ENCODE peak calls at places on chromosome 10, in nine cellular contexts. M, E, F, T, I, Q, B, D and L are unnamed samples.
A peak's percentile ranks its signal among the peaks of the same experiment; 100 is the strongest.

GRCh38 chr10:86775056-86775858 is 18.8 kb downstream of the BMPR1A start:
- DNase-seq in Q (no peak), E (no peak), M (no peak), B (no peak), F (no peak), I (no peak), D (no peak), T (no peak), L (no peak)

GRCh38 chr10:44183667-44184632 is 200.9 kb downstream of the CXCL12 start:
- DNase-seq in B (no peak), F (no peak), Q (no peak), D (no peak), T (no peak), M (no peak), I (no peak), E (no peak), L (no peak)

GRCh38 chr10:129774736-129775401 is 189.2 kb downstream of the EBF3 start:
- DNase-seq in M (no peak), T (no peak), F (no peak), D (no peak), B (no peak), I (no peak), E (no peak), Q (no peak), L (no peak)

GRCh38 chr10:120931423-120931822 is 80.3 kb downstream of the WDR11 start:
- DNase-seq in E (no peak), I (no peak), F (no peak), M (no peak), D (peak; percentile 19), T (no peak), Q (no peak), B (no peak), L (no peak)

GRCh38 chr10:50392966-50393718 is 141.8 kb upstream of the ASAH2 start:
- DNase-seq in M (no peak), E (no peak), D (no peak), Q (no peak), B (peak; percentile 78), I (no peak), T (no peak), F (no peak), L (no peak)

GRCh38 chr10:95319239-95319638 is 28.4 kb upstream of the PDLIM1 start:
- DNase-seq in D (no peak), E (no peak), F (no peak), Q (no peak), B (no peak), T (no peak), I (no peak), M (no peak), L (no peak)

GRCh38 chr10:62422068-62422590 is 48.0 kb downstream of the ZNF365 start:
- DNase-seq in B (no peak), E (no peak), Q (no peak), I (no peak), T (no peak), M (no peak), D (no peak), F (no peak), L (peak; percentile 58)

GRCh38 chr10:102869290-102870198 is at the start of gene AS3MT:
- DNase-seq in B (no peak), M (no peak), T (peak; percentile 62), F (no peak), E (peak; percentile 12), D (no peak), Q (no peak), I (no peak), L (no peak)

GRCh38 chr10:75211007-75211735 is 575 bp downstream of the VDAC2 start:
- DNase-seq in Q (peak; percentile 8), F (peak; percentile 47), T (peak; percentile 25), I (peak; percentile 14), B (peak; percentile 43), M (no peak), D (peak; percentile 45), E (no peak), L (no peak)

GRCh38 chr10:122221958-122222357 is 49.1 kb upstream of the BTBD16 start:
- DNase-seq in T (no peak), M (no peak), F (no peak), E (no peak), D (no peak), I (no peak), Q (no peak), B (peak; percentile 21), L (no peak)

GRCh38 chr10:126618466-126618865 is 52.0 kb downstream of the C10orf90 start:
- DNase-seq in I (no peak), M (no peak), D (no peak), Q (no peak), F (no peak), B (no peak), E (no peak), T (no peak), L (no peak)

GRCh38 chr10:42801135-42801534 is 18.5 kb downstream of the BMS1 start:
- DNase-seq in T (no peak), Q (no peak), B (no peak), E (no peak), F (no peak), D (no peak), I (no peak), M (no peak), L (no peak)

GRCh38 chr10:95333997-95334792 is 43.4 kb upstream of the PDLIM1 start:
- DNase-seq in B (no peak), E (no peak), M (no peak), T (no peak), I (no peak), D (no peak), Q (no peak), F (peak; percentile 50), L (peak; percentile 66)

GRCh38 chr10:42936580-42936979 is 140.3 kb upstream of the RET start:
- DNase-seq in Q (no peak), F (no peak), T (no peak), I (no peak), B (no peak), E (no peak), D (no peak), M (no peak), L (no peak)

GRCh38 chr10:84552478-84552877 is 224.1 kb downstream of the CCSER2 start:
- DNase-seq in F (no peak), D (no peak), T (no peak), B (no peak), I (no peak), M (no peak), Q (no peak), E (no peak), L (no peak)

GRCh38 chr10:59465089-59465488 is 102.7 kb upstream of the FAM13C start:
- DNase-seq in T (no peak), D (peak; percentile 5), Q (no peak), B (no peak), M (no peak), E (no peak), I (no peak), F (no peak), L (peak; percentile 26)

GRCh38 chr10:14093735-14094484 is 236.8 kb downstream of the FRMD4A start:
- DNase-seq in B (peak; percentile 63), T (no peak), D (peak; percentile 5), I (no peak), M (no peak), E (no peak), F (no peak), Q (no peak), L (peak; percentile 24)